ENCODE peak calls at places on chromosomes 1 and 21, in ten cellular contexts. One of them, this sample, is unnamed.

GRCh38 chr1:112393634-112393976 is 2.4 kb upstream of the CTTNBP2NL start:
- DNase-seq in heart left ventricle: peak
- DNase-seq in suprapubic skin: peak
- DNase-seq in prostate gland: no peak
- DNase-seq in transverse colon: peak
- DNase-seq in Peyer's patch: no peak
- DNase-seq in sigmoid colon: no peak
- DNase-seq in K562: no peak
- DNase-seq in ovary: no peak
- DNase-seq in A549: no peak
- DNase-seq in this sample: no peak

GRCh38 chr1:223429821-223430220 is 36.6 kb downstream of the CCDC185 start:
- DNase-seq in heart left ventricle: no peak
- DNase-seq in suprapubic skin: no peak
- DNase-seq in prostate gland: no peak
- DNase-seq in transverse colon: no peak
- DNase-seq in Peyer's patch: no peak
- DNase-seq in sigmoid colon: no peak
- DNase-seq in K562: no peak
- DNase-seq in ovary: no peak
- DNase-seq in A549: no peak
- DNase-seq in this sample: no peak

GRCh38 chr1:52239708-52240001 is 97.8 kb downstream of the ZFYVE9 start:
- DNase-seq in heart left ventricle: no peak
- DNase-seq in suprapubic skin: no peak
- DNase-seq in prostate gland: no peak
- DNase-seq in transverse colon: no peak
- DNase-seq in Peyer's patch: no peak
- DNase-seq in sigmoid colon: no peak
- DNase-seq in K562: no peak
- DNase-seq in ovary: no peak
- DNase-seq in A549: no peak
- DNase-seq in this sample: no peak

GRCh38 chr1:119327436-119328155 is 41.0 kb upstream of the HAO2 start:
- DNase-seq in heart left ventricle: peak
- DNase-seq in suprapubic skin: no peak
- DNase-seq in prostate gland: peak
- DNase-seq in transverse colon: peak
- DNase-seq in Peyer's patch: peak
- DNase-seq in sigmoid colon: peak
- DNase-seq in K562: no peak
- DNase-seq in ovary: peak
- DNase-seq in A549: no peak
- DNase-seq in this sample: no peak

GRCh38 chr1:54970901-54971300 is 9.5 kb upstream of the TMEM61 start:
- DNase-seq in heart left ventricle: no peak
- DNase-seq in suprapubic skin: no peak
- DNase-seq in prostate gland: no peak
- DNase-seq in transverse colon: no peak
- DNase-seq in Peyer's patch: no peak
- DNase-seq in sigmoid colon: no peak
- DNase-seq in K562: no peak
- DNase-seq in ovary: no peak
- DNase-seq in A549: no peak
- DNase-seq in this sample: no peak

GRCh38 chr1:72230746-72231145 is 51.6 kb downstream of the NEGR1 start:
- DNase-seq in heart left ventricle: no peak
- DNase-seq in suprapubic skin: no peak
- DNase-seq in prostate gland: no peak
- DNase-seq in transverse colon: no peak
- DNase-seq in Peyer's patch: no peak
- DNase-seq in sigmoid colon: no peak
- DNase-seq in K562: no peak
- DNase-seq in ovary: no peak
- DNase-seq in A549: no peak
- DNase-seq in this sample: no peak

GRCh38 chr1:175015243-175015642 is 8.0 kb downstream of the MRPS14 start:
- DNase-seq in heart left ventricle: no peak
- DNase-seq in suprapubic skin: no peak
- DNase-seq in prostate gland: no peak
- DNase-seq in transverse colon: no peak
- DNase-seq in Peyer's patch: no peak
- DNase-seq in sigmoid colon: no peak
- DNase-seq in K562: no peak
- DNase-seq in ovary: no peak
- DNase-seq in A549: no peak
- DNase-seq in this sample: no peak

GRCh38 chr1:106677181-106677580 is 379.3 kb upstream of the PRMT6 start:
- DNase-seq in heart left ventricle: no peak
- DNase-seq in suprapubic skin: no peak
- DNase-seq in prostate gland: no peak
- DNase-seq in transverse colon: no peak
- DNase-seq in Peyer's patch: no peak
- DNase-seq in sigmoid colon: no peak
- DNase-seq in K562: no peak
- DNase-seq in ovary: no peak
- DNase-seq in A549: no peak
- DNase-seq in this sample: no peak

GRCh38 chr1:247331172-247331525 is 518 bp downstream of the ZNF496 start:
- DNase-seq in heart left ventricle: peak
- DNase-seq in suprapubic skin: peak
- DNase-seq in prostate gland: peak
- DNase-seq in transverse colon: peak
- DNase-seq in Peyer's patch: peak
- DNase-seq in sigmoid colon: peak
- DNase-seq in K562: peak
- DNase-seq in ovary: peak
- DNase-seq in A549: peak
- DNase-seq in this sample: peak

GRCh38 chr1:214694769-214695168 is 91.8 kb downstream of the CENPF start:
- DNase-seq in heart left ventricle: no peak
- DNase-seq in suprapubic skin: no peak
- DNase-seq in prostate gland: no peak
- DNase-seq in transverse colon: no peak
- DNase-seq in Peyer's patch: no peak
- DNase-seq in sigmoid colon: no peak
- DNase-seq in K562: no peak
- DNase-seq in ovary: no peak
- DNase-seq in A549: no peak
- DNase-seq in this sample: no peak

GRCh38 chr1:59846209-59846894 is 31.6 kb downstream of the HOOK1 start:
- DNase-seq in heart left ventricle: no peak
- DNase-seq in suprapubic skin: no peak
- DNase-seq in prostate gland: no peak
- DNase-seq in transverse colon: no peak
- DNase-seq in Peyer's patch: no peak
- DNase-seq in sigmoid colon: no peak
- DNase-seq in K562: no peak
- DNase-seq in ovary: no peak
- DNase-seq in A549: no peak
- DNase-seq in this sample: no peak

GRCh38 chr1:38789498-38790169 is 69.9 kb downstream of the RRAGC start:
- DNase-seq in heart left ventricle: no peak
- DNase-seq in suprapubic skin: no peak
- DNase-seq in prostate gland: no peak
- DNase-seq in transverse colon: no peak
- DNase-seq in Peyer's patch: no peak
- DNase-seq in sigmoid colon: no peak
- DNase-seq in K562: peak
- DNase-seq in ovary: no peak
- DNase-seq in A549: no peak
- DNase-seq in this sample: no peak

DNA sequence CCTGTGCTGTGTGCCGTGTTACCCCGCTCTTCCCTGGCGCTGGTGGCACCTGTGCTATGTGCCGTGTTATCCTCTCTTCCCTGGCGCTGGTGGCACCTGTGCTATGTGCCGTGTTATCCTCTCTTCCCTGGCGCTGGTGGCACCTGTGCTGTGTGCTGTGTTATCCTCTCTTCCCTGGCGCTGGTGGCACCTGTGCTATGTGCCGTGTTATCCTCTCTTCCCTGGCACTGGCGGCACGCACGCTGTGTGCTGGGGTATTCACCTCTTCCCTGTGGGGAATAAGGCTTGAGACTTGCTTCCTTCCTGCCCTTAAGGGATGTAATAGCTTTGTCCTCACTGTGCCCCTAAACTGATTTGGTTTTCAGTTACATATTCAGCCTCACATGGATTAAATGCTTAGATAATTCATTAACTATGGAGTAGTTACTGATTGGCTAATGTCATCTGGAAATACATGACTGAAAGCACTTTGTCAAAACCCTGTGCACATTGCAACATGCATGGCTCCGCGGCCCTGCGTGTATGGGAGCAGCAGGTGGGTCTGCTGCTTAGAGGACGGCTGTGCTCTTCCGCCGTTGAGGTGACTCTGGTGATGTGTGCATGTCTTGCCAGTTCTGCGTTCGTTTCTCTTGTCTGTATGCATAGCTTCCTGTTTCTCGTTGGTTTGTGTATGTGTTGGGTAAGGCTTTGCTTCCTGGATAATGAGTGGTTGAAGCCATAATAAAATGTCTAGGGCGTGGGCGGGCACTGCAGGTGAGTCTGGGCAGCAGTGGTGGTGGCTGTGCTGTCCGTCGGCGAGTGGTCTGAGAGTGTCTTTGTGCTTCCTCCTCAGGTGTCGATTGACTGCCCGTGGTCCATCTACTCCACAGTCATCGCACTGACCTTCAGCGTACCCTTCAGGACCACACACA is 17.9 kb upstream of the PWP2 start:
- DNase-seq in heart left ventricle: no peak
- DNase-seq in suprapubic skin: peak
- DNase-seq in prostate gland: peak
- DNase-seq in transverse colon: peak
- DNase-seq in Peyer's patch: peak
- DNase-seq in sigmoid colon: peak
- DNase-seq in K562: no peak
- DNase-seq in ovary: no peak
- DNase-seq in A549: no peak
- DNase-seq in this sample: peak
- TF ChIP-seq POLR2A in heart left ventricle: no peak
- TF ChIP-seq POLR2A in suprapubic skin: no peak
- TF ChIP-seq POLR2A in prostate gland: no peak
- TF ChIP-seq POLR2A in transverse colon: peak
- TF ChIP-seq POLR2A in Peyer's patch: peak
- TF ChIP-seq POLR2A in sigmoid colon: peak
- TF ChIP-seq POLR2A in K562: no peak
- TF ChIP-seq POLR2A in ovary: no peak
- TF ChIP-seq POLR2A in A549: no peak
- TF ChIP-seq POLR2A in this sample: peak

GRCh38 chr1:26788836-26789611 is 1.3 kb downstream of the PIGV start:
- DNase-seq in heart left ventricle: peak
- DNase-seq in suprapubic skin: peak
- DNase-seq in prostate gland: peak
- DNase-seq in transverse colon: peak
- DNase-seq in Peyer's patch: peak
- DNase-seq in sigmoid colon: peak
- DNase-seq in K562: peak
- DNase-seq in ovary: peak
- DNase-seq in A549: peak
- DNase-seq in this sample: peak

GRCh38 chr1:26786437-26787380 is 1.0 kb upstream of the PIGV start:
- DNase-seq in heart left ventricle: peak
- DNase-seq in suprapubic skin: peak
- DNase-seq in prostate gland: peak
- DNase-seq in transverse colon: peak
- DNase-seq in Peyer's patch: no peak
- DNase-seq in sigmoid colon: peak
- DNase-seq in K562: peak
- DNase-seq in ovary: peak
- DNase-seq in A549: no peak
- DNase-seq in this sample: peak

GRCh38 chr1:26788515-26788785 is 700 bp downstream of the PIGV start:
- DNase-seq in heart left ventricle: no peak
- DNase-seq in suprapubic skin: no peak
- DNase-seq in prostate gland: no peak
- DNase-seq in transverse colon: no peak
- DNase-seq in Peyer's patch: no peak
- DNase-seq in sigmoid colon: no peak
- DNase-seq in K562: no peak
- DNase-seq in ovary: no peak
- DNase-seq in A549: no peak
- DNase-seq in this sample: no peak

GRCh38 chr1:26787381-26787705 is 407 bp upstream of the PIGV start:
- DNase-seq in heart left ventricle: no peak
- DNase-seq in suprapubic skin: no peak
- DNase-seq in prostate gland: no peak
- DNase-seq in transverse colon: peak
- DNase-seq in Peyer's patch: no peak
- DNase-seq in sigmoid colon: no peak
- DNase-seq in K562: no peak
- DNase-seq in ovary: no peak
- DNase-seq in A549: no peak
- DNase-seq in this sample: no peak

GRCh38 chr1:26787706-26788514 is at the start of gene PIGV:
- DNase-seq in heart left ventricle: peak
- DNase-seq in suprapubic skin: peak
- DNase-seq in prostate gland: peak
- DNase-seq in transverse colon: peak
- DNase-seq in Peyer's patch: peak
- DNase-seq in sigmoid colon: peak
- DNase-seq in K562: peak
- DNase-seq in ovary: peak
- DNase-seq in A549: peak
- DNase-seq in this sample: peak
- TF ChIP-seq CTCF in heart left ventricle: peak
- TF ChIP-seq CTCF in suprapubic skin: peak
- TF ChIP-seq CTCF in prostate gland: peak
- TF ChIP-seq CTCF in transverse colon: no peak
- TF ChIP-seq CTCF in Peyer's patch: peak
- TF ChIP-seq CTCF in sigmoid colon: peak
- TF ChIP-seq CTCF in K562: no peak
- TF ChIP-seq CTCF in ovary: peak
- TF ChIP-seq CTCF in A549: no peak
- TF ChIP-seq CTCF in this sample: peak

DNA sequence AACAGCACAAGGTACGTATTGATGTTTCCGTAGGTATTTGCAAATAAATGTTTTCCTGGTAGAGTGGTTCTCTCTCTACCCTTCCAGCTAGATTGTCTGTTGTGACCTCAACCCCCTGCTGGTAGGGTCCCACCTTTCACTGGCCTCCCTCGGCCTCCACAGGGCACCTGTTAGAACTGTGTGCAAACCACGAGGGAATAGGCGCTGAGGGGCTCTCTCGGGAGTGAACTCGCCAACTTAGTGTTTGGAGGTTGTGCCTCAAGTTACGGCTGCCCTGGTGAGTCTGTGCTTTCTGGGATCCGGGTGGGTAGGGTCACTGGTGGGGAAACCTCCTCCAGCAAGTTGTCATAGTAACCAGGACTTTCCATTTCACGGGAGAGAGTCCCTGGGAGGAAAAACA is 204.7 kb upstream of the EDN2 start:
- DNase-seq in heart left ventricle: no peak
- DNase-seq in suprapubic skin: no peak
- DNase-seq in prostate gland: no peak
- DNase-seq in transverse colon: no peak
- DNase-seq in Peyer's patch: no peak
- DNase-seq in sigmoid colon: no peak
- DNase-seq in K562: no peak
- DNase-seq in ovary: no peak
- DNase-seq in A549: no peak
- DNase-seq in this sample: no peak
- TF ChIP-seq POLR2A in heart left ventricle: no peak
- TF ChIP-seq POLR2A in suprapubic skin: no peak
- TF ChIP-seq POLR2A in prostate gland: no peak
- TF ChIP-seq POLR2A in transverse colon: no peak
- TF ChIP-seq POLR2A in Peyer's patch: no peak
- TF ChIP-seq POLR2A in sigmoid colon: no peak
- TF ChIP-seq POLR2A in K562: no peak
- TF ChIP-seq POLR2A in ovary: no peak
- TF ChIP-seq POLR2A in A549: no peak
- TF ChIP-seq POLR2A in this sample: no peak

GRCh38 chr1:194935864-194936263 is 1672.4 kb downstream of the KCNT2 start:
- DNase-seq in heart left ventricle: no peak
- DNase-seq in suprapubic skin: no peak
- DNase-seq in prostate gland: no peak
- DNase-seq in transverse colon: no peak
- DNase-seq in Peyer's patch: no peak
- DNase-seq in sigmoid colon: no peak
- DNase-seq in K562: peak
- DNase-seq in ovary: no peak
- DNase-seq in A549: no peak
- DNase-seq in this sample: no peak
- TF ChIP-seq CTCF in heart left ventricle: no peak
- TF ChIP-seq CTCF in suprapubic skin: no peak
- TF ChIP-seq CTCF in prostate gland: no peak
- TF ChIP-seq CTCF in transverse colon: no peak
- TF ChIP-seq CTCF in Peyer's patch: no peak
- TF ChIP-seq CTCF in sigmoid colon: no peak
- TF ChIP-seq CTCF in K562: no peak
- TF ChIP-seq CTCF in ovary: no peak
- TF ChIP-seq CTCF in A549: no peak
- TF ChIP-seq CTCF in this sample: no peak

This sample was measured in body of pancreas.